ENCODE peak calls at places on chromosomes 4 and X, in ten cellular contexts. J is H9; F is pancreas; H is GM23248; V is HCT116; C is neural progenitor cell; N is CD4-positive, alpha-beta T cell; S is right cardiac atrium; L is body of pancreas; E is lower lobe of right lung. I is an unnamed sample.

GRCh38 chrX:1261285-1261684 is 7.3 kb upstream of the CSF2RA start:
- DNase-seq in C (peak; percentile 86), S (no peak), F (no peak), H (no peak), N (no peak), L (no peak), J (peak; percentile 50), V (no peak), E (no peak), I (no peak)

GRCh38 chrX:151478052-151478451 is 81.0 kb downstream of the VMA21 start:
- DNase-seq in H (no peak), V (no peak), S (no peak), F (no peak), J (no peak), E (no peak), L (no peak), C (no peak), N (no peak), I (no peak)

GRCh38 chr4:144658908-144659307 is 13.0 kb downstream of the HHIP start:
- DNase-seq in V (no peak), C (no peak), H (no peak), N (no peak), E (no peak), L (no peak), F (no peak), J (no peak), S (no peak), I (no peak)

GRCh38 chr4:139530833-139531427 is 25.1 kb downstream of the SETD7 start:
- DNase-seq in H (peak; percentile 30), N (peak; percentile 58), J (peak; percentile 70), E (no peak), F (no peak), S (peak; percentile 41), V (peak; percentile 13), L (peak; percentile 72), C (peak; percentile 71), I (no peak)

GRCh38 chrX:56089376-56089775 is 142.8 kb upstream of the KLF8 start:
- DNase-seq in V (no peak), H (no peak), E (no peak), J (no peak), F (no peak), N (no peak), L (no peak), S (no peak), C (no peak), I (no peak)

GRCh38 chrX:82756272-82756671 is 751.8 kb upstream of the POU3F4 start:
- DNase-seq in F (no peak), E (no peak), S (no peak), H (no peak), C (no peak), V (no peak), J (no peak), L (no peak), N (no peak), I (no peak)

GRCh38 chrX:48025561-48025960 is 18.8 kb downstream of the SPACA5 start:
- DNase-seq in V (peak; percentile 64), N (peak; percentile 12), C (peak; percentile 71), E (no peak), L (peak; percentile 40), H (peak; percentile 62), S (no peak), F (no peak), J (peak; percentile 48), I (no peak)

GRCh38 chrX:56790778-56791177 is 61.7 kb downstream of the NBDY start:
- DNase-seq in J (peak; percentile 6), F (peak; percentile 39), L (no peak), N (no peak), H (no peak), S (no peak), E (no peak), V (no peak), C (peak; percentile 0), I (no peak)

GRCh38 chrX:136652822-136653723 is 5.1 kb downstream of the CD40LG start:
- DNase-seq in C (no peak), S (peak; percentile 35), J (no peak), F (no peak), E (no peak), L (no peak), V (no peak), H (peak; percentile 44), N (no peak), I (no peak)

GRCh38 chr4:94305468-94306225 is 37.0 kb downstream of the HPGDS start:
- DNase-seq in J (no peak), S (no peak), N (no peak), E (no peak), C (no peak), F (no peak), H (no peak), V (no peak), L (no peak), I (no peak)

DNA sequence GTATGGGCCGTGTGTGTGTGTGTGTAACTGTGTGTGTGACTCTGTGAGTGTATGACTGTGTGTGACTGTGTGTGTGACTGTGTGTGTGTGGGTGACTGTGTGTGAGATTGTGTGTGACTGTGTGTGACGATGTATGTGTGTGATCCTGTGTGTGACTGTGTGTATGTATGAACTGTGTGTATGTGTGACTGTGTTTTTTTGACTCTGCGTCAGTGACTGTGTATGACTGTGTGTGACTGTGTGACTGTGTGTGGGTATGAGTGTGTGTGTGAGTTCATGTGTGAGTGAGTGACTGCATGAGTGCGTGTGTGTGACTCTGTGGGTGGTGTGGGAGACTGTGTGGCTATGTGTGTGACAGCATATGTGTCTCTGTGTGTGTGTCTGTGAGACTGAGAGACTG is 81.8 kb downstream of the ZNF718 start:
- DNase-seq in E (no peak), S (no peak), F (no peak), N (no peak), C (no peak), L (no peak), J (no peak), H (no peak), V (no peak), I (no peak)
- H3K9me3 ChIP-seq in E (peaks cover 34% of the 10 kb centered on the region), S (no peaks in the 10 kb centered on the region), F (no peaks in the 10 kb centered on the region), N (peaks cover 54% of the 10 kb centered on the region), C (peaks cover 12% of the 10 kb centered on the region), L (no peaks in the 10 kb centered on the region), J (peaks cover 62% of the 10 kb centered on the region), H (no peaks in the 10 kb centered on the region), V (peaks cover 19% of the 10 kb centered on the region), I (peaks cover 13% of the 10 kb centered on the region)

DNA sequence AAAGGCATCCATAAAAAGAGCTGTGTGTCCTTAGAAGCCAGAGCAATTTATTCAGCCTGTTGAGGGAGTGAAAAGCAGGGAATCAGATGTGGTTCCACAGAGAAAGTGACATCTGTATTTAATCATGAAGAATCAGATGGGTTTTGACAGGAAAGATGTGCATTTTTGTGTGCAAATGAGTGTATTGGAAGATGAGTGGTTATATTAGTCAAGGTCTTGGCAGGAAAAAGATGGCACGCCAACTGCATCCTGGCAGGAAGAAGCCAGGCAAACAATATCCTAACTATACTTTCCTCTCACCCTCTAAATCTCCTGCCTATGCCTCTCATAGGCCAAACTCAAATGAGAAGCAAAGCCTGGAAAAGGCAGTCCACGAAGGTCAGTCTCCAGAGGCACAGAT is 59.1 kb downstream of the SCFD2 start:
- DNase-seq in N (no peak), H (peak; percentile 91), F (no peak), V (no peak), J (no peak), E (no peak), L (no peak), S (no peak), C (no peak), I (no peak)
- H3K27ac ChIP-seq in N (no peak overlapping the region), H (peak overlapping the region; percentile 88), F (no peak overlapping the region), V (no peak overlapping the region), J (no peak overlapping the region), E (no peak overlapping the region), L (no peak overlapping the region), S (no peak overlapping the region), C (no peak overlapping the region), I (no peak overlapping the region)

GRCh38 chrX:112190646-112191045 is 108.1 kb upstream of the TRPC5 start:
- DNase-seq in J (no peak), E (no peak), S (no peak), C (no peak), H (no peak), L (no peak), F (no peak), N (no peak), V (no peak), I (no peak)
- H3K9me3 ChIP-seq in J (no peaks in the 10 kb centered on the region), E (no peaks in the 10 kb centered on the region), S (no peaks in the 10 kb centered on the region), C (no peaks in the 10 kb centered on the region), H (no peaks in the 10 kb centered on the region), L (no peaks in the 10 kb centered on the region), F (no peaks in the 10 kb centered on the region), N (no peaks in the 10 kb centered on the region), V (no peaks in the 10 kb centered on the region), I (no peaks in the 10 kb centered on the region)

GRCh38 chrX:15751160-15751819 is 13.2 kb downstream of the CA5B start:
- DNase-seq in N (no peak), J (no peak), L (no peak), V (no peak), F (no peak), S (no peak), E (no peak), H (peak; percentile 64), C (no peak), I (no peak)

GRCh38 chrX:15747626-15748173 is 9.6 kb downstream of the CA5B start:
- DNase-seq in V (no peak), C (peak; percentile 68), S (no peak), N (no peak), L (no peak), H (no peak), E (no peak), F (no peak), J (no peak), I (no peak)

GRCh38 chrX:15750611-15751159 is 12.6 kb downstream of the CA5B start:
- DNase-seq in C (no peak), F (no peak), E (no peak), J (no peak), H (peak; percentile 40), S (no peak), V (no peak), N (no peak), L (no peak), I (no peak)

GRCh38 chrX:15745179-15745578 is 7.1 kb downstream of the CA5B start:
- DNase-seq in J (no peak), V (no peak), L (no peak), F (no peak), C (no peak), E (no peak), N (no peak), S (no peak), H (peak; percentile 29), I (no peak)

GRCh38 chrX:15749642-15750610 is 11.9 kb downstream of the CA5B start:
- DNase-seq in F (no peak), N (no peak), C (no peak), J (no peak), V (no peak), E (peak; percentile 44), H (peak; percentile 69), S (peak; percentile 22), L (no peak), I (no peak)
- H3K27ac ChIP-seq in F (no peak overlapping the region), N (peak overlapping the region; percentile 82), C (no peak overlapping the region), J (no peak overlapping the region), V (no peak overlapping the region), E (peak overlapping the region; percentile 81), H (peak overlapping the region; percentile 79), S (peak overlapping the region; percentile 92), L (no peak overlapping the region), I (peak overlapping the region; percentile 77)

DNA sequence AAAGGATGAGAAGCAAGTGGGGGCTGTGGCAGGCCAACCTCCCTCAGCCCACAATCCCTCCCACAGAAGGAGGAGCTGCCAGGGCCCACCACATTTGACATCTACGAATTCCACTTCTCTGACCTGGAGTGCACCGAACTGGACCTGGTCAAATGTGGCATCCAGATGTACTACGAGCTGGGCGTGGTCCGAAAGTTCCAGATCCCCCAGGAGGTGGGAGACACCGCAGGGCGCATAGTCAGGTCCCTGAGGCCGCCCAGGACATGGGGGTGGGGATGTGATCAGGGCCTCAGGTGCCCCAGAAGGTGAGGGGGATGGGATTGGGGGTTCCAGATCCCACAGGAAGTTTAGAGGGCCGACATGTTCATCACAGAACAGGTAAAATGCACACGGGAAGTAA is 13.7 kb downstream of the ATP5ME start:
- DNase-seq in E (peak; percentile 29), N (no peak), L (no peak), J (peak; percentile 16), V (no peak), F (no peak), H (no peak), C (no peak), S (peak; percentile 15), I (no peak)
- H3K9me3 ChIP-seq in E (no peaks in the 10 kb centered on the region), N (no peaks in the 10 kb centered on the region), L (no peaks in the 10 kb centered on the region), J (no peaks in the 10 kb centered on the region), V (no peaks in the 10 kb centered on the region), F (no peaks in the 10 kb centered on the region), H (no peaks in the 10 kb centered on the region), C (no peaks in the 10 kb centered on the region), S (no peaks in the 10 kb centered on the region), I (no peaks in the 10 kb centered on the region)